ENCODE peak calls at places on chromosomes 12 and 14, in four cellular contexts. F is neural progenitor cell, G is right lobe of liver, U is mammary epithelial cell. Y is an unnamed sample. For H3K9me3 and H3K27me3, the result is how much of the 10 kb centered on the place peaks cover.

GRCh38 chr12:114403690-114404450 is 2.1 kb downstream of the TBX5 start:
- DNase-seq in G (no peak), U (no peak), F (peak), Y (peak)

GRCh38 chr14:46818147-46818546 is 166.6 kb upstream of the RPL10L start:
- DNase-seq in U (no peak), F (peak), G (no peak), Y (no peak)

GRCh38 chr12:120352117-120352516 is 16.8 kb downstream of the MSI1 start:
- DNase-seq in F (no peak), U (peak), G (no peak), Y (peak)

GRCh38 chr14:76894308-76894707 is 68.1 kb downstream of the LRRC74A start:
- DNase-seq in F (no peak), U (no peak), G (no peak), Y (no peak)

GRCh38 chr14:74459981-74460380 is 33.1 kb downstream of the NPC2 start:
- DNase-seq in U (no peak), G (no peak), F (no peak), Y (no peak)

GRCh38 chr12:11941601-11942360 is 129.0 kb upstream of the BCL2L14 start:
- DNase-seq in U (peak), F (no peak), G (no peak), Y (peak)

GRCh38 chr14:89977668-89978067 is 21.9 kb downstream of the TDP1 start:
- DNase-seq in G (no peak), F (no peak), U (no peak), Y (no peak)

GRCh38 chr14:26867171-26867757 is 269.4 kb upstream of the NOVA1 start:
- DNase-seq in U (no peak), G (no peak), F (peak), Y (peak)

GRCh38 chr12:31300783-31301182 is 25.2 kb downstream of the SINHCAF start:
- DNase-seq in F (no peak), G (no peak), U (no peak), Y (no peak)

GRCh38 chr14:93953263-93953662 is 23.1 kb downstream of the ASB2 start:
- DNase-seq in U (no peak), G (no peak), F (peak), Y (no peak)

GRCh38 chr12:16349132-16349463 is 1.7 kb downstream of the MGST1 start:
- DNase-seq in F (peak), U (peak), G (peak), Y (peak)

GRCh38 chr12:78018146-78018910 is 187.6 kb downstream of the NAV3 start:
- DNase-seq in U (no peak), F (peak), G (no peak), Y (no peak)

GRCh38 chr14:53715390-53715730 is 241.3 kb downstream of the BMP4 start:
- DNase-seq in G (peak), U (peak), F (no peak), Y (peak)

GRCh38 chr12:25713264-25713663 is 160.2 kb upstream of the LMNTD1 start:
- DNase-seq in G (no peak), F (no peak), U (no peak), Y (no peak)

GRCh38 chr12:34373926-34374325 is 351.6 kb downstream of the ALG10 start:
- DNase-seq in U (no peak), F (no peak), G (no peak), Y (no peak)
- H3K9me3 ChIP-seq in U (half or more), F (under half), G (under half), Y (under half)

GRCh38 chr12:34349673-34349961 is 327.3 kb downstream of the ALG10 start:
- DNase-seq in U (no peak), F (no peak), G (no peak), Y (no peak)

GRCh38 chr12:34348836-34349672 is 326.8 kb downstream of the ALG10 start:
- DNase-seq in U (no peak), G (no peak), F (no peak), Y (no peak)

GRCh38 chr12:34354239-34355200 is 332.2 kb downstream of the ALG10 start:
- DNase-seq in U (no peak), F (no peak), G (no peak), Y (no peak)

GRCh38 chr12:34350092-34351041 is 328.1 kb downstream of the ALG10 start:
- DNase-seq in F (no peak), U (no peak), G (no peak), Y (no peak)

DNA sequence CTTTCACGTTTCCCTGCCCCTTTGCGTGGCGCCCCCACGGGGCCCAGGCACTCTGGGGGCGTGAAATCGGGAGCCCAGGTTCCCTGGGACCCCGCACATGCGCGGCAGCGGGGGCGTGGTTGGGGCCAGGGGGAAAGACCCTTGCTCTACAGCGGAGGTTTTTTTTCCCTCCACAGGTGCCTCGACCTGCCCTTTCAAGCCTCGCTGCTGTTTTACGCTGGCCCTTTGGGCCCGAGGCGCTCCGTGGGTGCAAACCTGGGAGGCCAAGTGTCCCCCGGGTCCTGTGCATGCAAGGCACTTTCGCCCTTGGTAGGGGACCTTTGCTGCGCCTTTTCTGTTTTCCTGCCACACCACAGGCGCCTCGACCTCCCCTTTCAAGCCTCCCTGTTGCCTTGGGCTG is 329.8 kb downstream of the ALG10 start:
- DNase-seq in F (no peak), G (no peak), U (no peak), Y (no peak)
- H3K27me3 ChIP-seq in F (under half), G (under half), U (under half), Y (under half)

GRCh38 chr14:68160269-68160668 is 340.7 kb downstream of the RAD51B start:
- DNase-seq in U (no peak), F (no peak), G (no peak), Y (no peak)

GRCh38 chr14:68158640-68159039 is 339.1 kb downstream of the RAD51B start:
- DNase-seq in U (no peak), G (no peak), F (no peak), Y (no peak)

GRCh38 chr14:68160779-68161546 is 341.4 kb downstream of the RAD51B start:
- DNase-seq in U (no peak), G (no peak), F (no peak), Y (no peak)

GRCh38 chr14:68153275-68153674 is 333.7 kb downstream of the RAD51B start:
- DNase-seq in G (no peak), F (no peak), U (no peak), Y (no peak)

GRCh38 chr14:68157971-68158371 is 338.4 kb downstream of the RAD51B start:
- DNase-seq in G (no peak), U (peak), F (no peak), Y (peak)
- H3K4me3 ChIP-seq in G (no peak), U (no peak), F (no peak), Y (no peak)

GRCh38 chr12:130583317-130583716 is 132.8 kb downstream of the RIMBP2 start:
- DNase-seq in G (no peak), U (no peak), F (no peak), Y (no peak)

GRCh38 chr12:130579231-130579630 is 136.9 kb downstream of the RIMBP2 start:
- DNase-seq in U (no peak), F (no peak), G (no peak), Y (no peak)

GRCh38 chr12:130583800-130584199 is 132.3 kb downstream of the RIMBP2 start:
- DNase-seq in G (no peak), F (no peak), U (no peak), Y (no peak)

GRCh38 chr12:130582286-130582685 is 133.8 kb downstream of the RIMBP2 start:
- DNase-seq in F (no peak), U (no peak), G (no peak), Y (no peak)

GRCh38 chr12:130581782-130582181 is 134.3 kb downstream of the RIMBP2 start:
- DNase-seq in F (no peak), G (no peak), U (no peak), Y (no peak)
- H3K9me3 ChIP-seq in F (under half), G (under half), U (under half), Y (under half)

GRCh38 chr14:102396531-102396930 is 33.8 kb downstream of the TECPR2 start:
- DNase-seq in U (no peak), G (no peak), F (no peak), Y (no peak)
- H3K27me3 ChIP-seq in U (under half), G (under half), F (under half), Y (under half)

GRCh38 chr12:34297126-34297789 is 275.0 kb downstream of the ALG10 start:
- DNase-seq in F (no peak), G (no peak), U (no peak), Y (no peak)
- H3K4me3 ChIP-seq in F (no peak), G (no peak), U (no peak), Y (no peak)

DNA sequence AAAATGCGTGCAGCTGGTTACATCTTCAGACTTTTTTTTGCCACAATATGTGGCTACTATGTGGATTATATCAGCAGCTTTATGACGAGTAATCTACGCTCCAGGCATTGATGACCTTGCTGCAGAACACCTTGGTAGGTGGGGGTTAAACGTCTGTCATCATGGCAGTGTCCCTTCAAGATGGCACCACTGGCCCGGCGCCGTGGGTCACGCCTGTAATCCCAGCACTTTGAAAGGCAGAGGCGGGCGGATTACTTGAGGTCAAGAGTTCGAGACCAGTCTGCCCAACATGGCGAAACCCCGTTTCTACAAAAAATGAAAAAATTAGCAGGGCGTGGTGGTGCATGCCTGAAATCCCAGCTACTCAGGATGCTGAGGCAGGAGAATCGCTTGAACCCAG is 177.5 kb downstream of the AEBP2 start:
- DNase-seq in U (no peak), F (no peak), G (no peak), Y (no peak)
- H3K9me3 ChIP-seq in U (under half), F (under half), G (under half), Y (under half)

GRCh38 chr12:113152196-113152834 is 2.8 kb downstream of the CFAP73 start:
- DNase-seq in U (no peak), G (no peak), F (no peak), Y (no peak)

GRCh38 chr12:113154351-113154973 is 4.9 kb downstream of the CFAP73 start:
- DNase-seq in G (no peak), F (peak), U (no peak), Y (peak)

GRCh38 chr12:113155060-113155459 is 5.5 kb downstream of the CFAP73 start:
- DNase-seq in U (no peak), G (no peak), F (no peak), Y (no peak)

GRCh38 chr12:113151655-113152054 is 2.1 kb downstream of the CFAP73 start:
- DNase-seq in G (no peak), U (no peak), F (no peak), Y (no peak)

DNA sequence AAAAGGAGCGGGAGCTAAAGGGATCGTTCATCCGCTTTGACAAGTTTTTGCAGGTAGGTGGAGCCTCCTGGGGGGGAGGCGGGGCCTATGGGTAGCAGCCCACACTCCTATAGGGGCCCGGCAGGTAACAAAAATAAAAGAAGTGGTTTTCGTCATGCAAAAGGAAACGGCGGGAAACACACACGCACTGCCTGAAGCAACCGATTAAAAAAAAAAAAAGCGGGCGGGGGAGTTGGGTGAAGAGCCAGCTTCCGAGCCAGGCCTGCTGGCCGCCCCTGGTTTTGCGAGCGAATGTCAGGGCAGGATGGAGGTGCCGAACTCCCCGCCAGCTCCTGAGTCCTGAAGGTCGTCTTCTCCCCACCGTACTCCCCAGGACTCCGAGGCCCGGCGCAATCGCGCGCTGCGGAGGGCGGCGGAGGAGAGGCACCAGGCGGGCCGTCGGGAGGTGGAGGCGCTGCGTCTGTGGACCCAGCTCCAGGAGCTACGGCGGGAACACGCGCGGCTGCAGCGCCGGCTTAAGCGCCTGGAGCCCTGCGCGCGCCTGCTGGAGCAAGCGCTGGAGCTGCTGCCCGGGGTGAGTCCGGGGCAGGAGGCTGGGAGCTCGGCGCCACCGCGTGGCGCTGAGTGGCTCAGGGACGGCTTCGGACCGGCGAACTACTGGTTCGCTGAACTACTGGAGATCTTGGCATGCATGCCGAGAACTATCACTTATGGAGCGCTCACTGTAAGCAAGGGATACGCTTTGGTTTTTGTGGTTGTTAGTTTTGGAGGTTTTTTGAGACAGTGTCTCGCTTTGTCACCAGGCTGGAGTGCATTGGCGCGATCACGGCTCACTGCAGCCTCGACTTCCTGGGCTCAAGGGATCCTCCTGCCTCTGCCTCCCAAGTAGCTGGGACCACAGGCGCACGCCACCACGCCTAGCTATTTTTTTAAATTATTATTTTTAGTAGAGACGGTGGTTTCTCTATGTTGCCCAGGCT is 3.6 kb downstream of the CFAP73 start:
- DNase-seq in U (peak), G (peak), F (peak), Y (peak)
- H3K27me3 ChIP-seq in U (under half), G (under half), F (half or more), Y (under half)

DNA sequence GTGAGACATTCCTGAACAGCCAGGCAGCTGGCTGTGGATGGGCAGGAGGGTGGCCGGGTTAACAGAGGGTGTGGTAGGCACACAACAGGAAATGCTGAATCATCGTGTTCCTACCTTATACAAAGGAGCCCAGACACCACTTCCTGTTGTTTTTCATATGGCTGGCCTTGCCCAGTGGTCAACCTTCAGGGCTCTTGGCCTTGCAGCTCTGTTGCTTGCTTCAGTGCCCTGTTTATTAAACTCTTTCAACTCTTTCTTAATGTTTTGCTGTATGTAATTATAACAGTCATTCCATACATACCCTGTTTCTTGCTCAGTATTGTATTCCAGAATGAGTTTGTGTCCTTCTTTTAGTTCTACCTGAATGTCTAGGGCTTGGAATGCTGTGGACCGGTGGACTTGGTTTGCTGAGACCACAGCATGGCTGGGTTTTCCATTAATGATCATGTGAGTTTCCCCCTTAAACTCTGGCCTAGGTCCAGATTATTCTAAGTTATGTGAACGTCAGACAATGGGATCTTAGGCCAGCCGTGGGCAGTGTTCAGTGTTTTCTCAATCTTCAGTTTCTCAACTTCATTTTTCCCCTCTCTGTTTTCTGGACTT is 11.9 kb downstream of the CFAP54 start:
- DNase-seq in U (peak), F (no peak), G (no peak), Y (peak)
- H3K4me3 ChIP-seq in U (no peak), F (no peak), G (no peak), Y (no peak)

Y was measured in GM23248.